ENCODE peak calls at places on chromosomes 4 and X, in ten cellular contexts. L is activated T-helper 1 cell treated with Interleukin-2 at 50 U/mL for 16 hours; V is mammary epithelial cell; H is central memory CD4-positive, alpha-beta T cell; J is cardiac muscle cell; B is stimulated activated CD4-positive, alpha-beta T cell treated with anti-CD3 and anti-CD28 coated beads, Interleukin-12 subunit alpha, Interleukin-12 subunit beta, amount 100 ng/mL, for 48 hours; Q is activated CD4-positive, alpha-beta T cell treated with anti-CD3 and anti-CD28 coated beads, Interleukin-2, amount 10 ng/mL, durations not matched to agents 7 days and 5 days; Z is HFF-Myc; M is fibroblast of lung; A is GM12865. S is an unnamed sample.
A peak's percentile ranks its signal among the peaks of the same experiment; 100 is the strongest.

GRCh38 chr4:118814901-118815300 is 21.0 kb downstream of the SEC24D start:
- DNase-seq in L (no peak), V (no peak), H (no peak), J (no peak), B (no peak), Q (no peak), Z (no peak), M (no peak), A (no peak), S (no peak)

GRCh38 chr4:176769519-176769918 is 23.2 kb downstream of the VEGFC start:
- DNase-seq in L (no peak), V (peak; percentile 93), H (no peak), J (peak; percentile 91), B (no peak), Q (no peak), Z (peak; percentile 71), M (peak; percentile 98), A (no peak), S (peak; percentile 45)

GRCh38 chr4:89746377-89746776 is 90.6 kb downstream of the SNCA start:
- DNase-seq in L (no peak), V (no peak), H (no peak), J (no peak), B (no peak), Q (no peak), Z (no peak), M (no peak), A (no peak), S (no peak)

GRCh38 chr4:164959896-164960295 is 17.6 kb downstream of the TRIM61 start:
- DNase-seq in L (no peak), V (peak; percentile 75), H (no peak), J (peak; percentile 29), B (no peak), Q (no peak), Z (no peak), M (no peak), A (no peak), S (peak; percentile 72)

GRCh38 chr4:109046549-109047171 is 255.8 kb downstream of the COL25A1 start:
- DNase-seq in L (no peak), V (no peak), H (no peak), J (peak; percentile 82), B (no peak), Q (no peak), Z (no peak), M (peak; percentile 78), A (no peak), S (no peak)

GRCh38 chr4:53313510-53313909 is 52.4 kb downstream of the SCFD2 start:
- DNase-seq in L (no peak), V (peak; percentile 6), H (no peak), J (peak; percentile 61), B (no peak), Q (no peak), Z (no peak), M (no peak), A (no peak), S (no peak)

GRCh38 chr4:68732653-68733466 is 62.4 kb upstream of the UGT2B15 start:
- DNase-seq in L (no peak), V (no peak), H (no peak), J (no peak), B (no peak), Q (no peak), Z (no peak), M (no peak), A (no peak), S (no peak)

GRCh38 chr4:183132081-183132480 is 33.0 kb downstream of the WWC2 start:
- DNase-seq in L (no peak), V (no peak), H (no peak), J (no peak), B (no peak), Q (no peak), Z (no peak), M (no peak), A (no peak), S (no peak)

GRCh38 chrX:146385529-146385928 is 424.0 kb upstream of the CXorf51B start:
- DNase-seq in L (no peak), V (no peak), H (no peak), J (no peak), B (no peak), Q (no peak), Z (no peak), M (no peak), A (no peak), S (no peak)

GRCh38 chrX:1506916-1507315 is 30.1 kb downstream of the P2RY8 start:
- DNase-seq in L (no peak), V (no peak), H (no peak), J (no peak), B (no peak), Q (no peak), Z (no peak), M (no peak), A (no peak), S (no peak)

GRCh38 chr4:111821342-111821741 is 323.9 kb upstream of the FAM241A start:
- DNase-seq in L (no peak), V (no peak), H (no peak), J (no peak), B (no peak), Q (no peak), Z (no peak), M (no peak), A (no peak), S (no peak)

GRCh38 chrX:98068210-98068609 is 1184.5 kb downstream of the RPA4 start:
- DNase-seq in L (no peak), V (no peak), H (no peak), J (no peak), B (no peak), Q (no peak), Z (no peak), M (no peak), A (no peak), S (no peak)

GRCh38 chr4:85398276-85398675 is 76.7 kb upstream of the ARHGAP24 start:
- DNase-seq in L (no peak), V (no peak), H (no peak), J (peak; percentile 83), B (no peak), Q (no peak), Z (no peak), M (peak; percentile 67), A (no peak), S (no peak)

GRCh38 chrX:15911729-15912550 is 57.3 kb upstream of the AP1S2 start:
- DNase-seq in L (no peak), V (no peak), H (no peak), J (peak; percentile 63), B (no peak), Q (no peak), Z (no peak), M (no peak), A (peak; percentile 7), S (no peak)

GRCh38 chrX:139881572-139881971 is 51.3 kb downstream of the ATP11C start:
- DNase-seq in L (no peak), V (no peak), H (no peak), J (peak; percentile 85), B (no peak), Q (no peak), Z (no peak), M (peak; percentile 71), A (no peak), S (no peak)

GRCh38 chrX:136168929-136169735 is 21.8 kb downstream of the FHL1 start:
- DNase-seq in L (no peak), V (peak; percentile 18), H (no peak), J (peak; percentile 83), B (no peak), Q (no peak), Z (peak; percentile 90), M (peak; percentile 91), A (no peak), S (no peak)

GRCh38 chr4:118557298-118557851 is 127.8 kb upstream of the METTL14 start:
- DNase-seq in L (no peak), V (peak; percentile 83), H (no peak), J (peak; percentile 42), B (no peak), Q (no peak), Z (peak; percentile 49), M (peak; percentile 74), A (peak; percentile 32), S (no peak)

GRCh38 chrX:39445336-39445735 is 644.1 kb downstream of the MID1IP1 start:
- DNase-seq in L (no peak), V (no peak), H (peak; percentile 5), J (peak; percentile 11), B (peak; percentile 58), Q (peak; percentile 27), Z (no peak), M (no peak), A (peak; percentile 39), S (no peak)

GRCh38 chrX:83008415-83008814 is 499.7 kb upstream of the POU3F4 start:
- DNase-seq in L (no peak), V (no peak), H (no peak), J (no peak), B (peak; percentile 19), Q (no peak), Z (no peak), M (no peak), A (peak; percentile 2), S (no peak)

GRCh38 chr4:68372588-68372987 is 22.7 kb upstream of the YTHDC1 start:
- DNase-seq in L (no peak), V (peak; percentile 45), H (no peak), J (no peak), B (no peak), Q (no peak), Z (no peak), M (peak; percentile 23), A (no peak), S (no peak)

GRCh38 chr4:3087398-3087797 is 12.9 kb downstream of the HTT start:
- DNase-seq in L (no peak), V (no peak), H (no peak), J (no peak), B (no peak), Q (no peak), Z (no peak), M (no peak), A (no peak), S (no peak)

GRCh38 chr4:76090241-76090691 is 15.8 kb downstream of the ART3 start:
- DNase-seq in L (no peak), V (peak; percentile 99), H (peak; percentile 19), J (peak; percentile 89), B (no peak), Q (no peak), Z (no peak), M (peak; percentile 95), A (peak; percentile 7), S (peak; percentile 67)

GRCh38 chr4:24704152-24704551 is 91.2 kb upstream of the SOD3 start:
- DNase-seq in L (no peak), V (no peak), H (no peak), J (no peak), B (no peak), Q (no peak), Z (no peak), M (no peak), A (no peak), S (no peak)

GRCh38 chrX:47690175-47690574 is 31.2 kb upstream of the UXT start:
- DNase-seq in L (no peak), V (no peak), H (no peak), J (peak; percentile 7), B (no peak), Q (no peak), Z (no peak), M (no peak), A (no peak), S (no peak)

GRCh38 chrX:70436380-70436779 is 8.3 kb upstream of the DLG3 start:
- DNase-seq in L (no peak), V (no peak), H (no peak), J (peak; percentile 27), B (no peak), Q (no peak), Z (no peak), M (peak; percentile 9), A (no peak), S (no peak)

GRCh38 chrX:41779058-41779564 is 55.1 kb downstream of the GPR82 start:
- DNase-seq in L (no peak), V (peak; percentile 68), H (no peak), J (peak; percentile 30), B (no peak), Q (no peak), Z (peak; percentile 17), M (peak; percentile 73), A (no peak), S (no peak)

GRCh38 chr4:83599183-83599582 is 63.3 kb downstream of the GPAT3 start:
- DNase-seq in L (no peak), V (peak; percentile 58), H (no peak), J (peak; percentile 58), B (no peak), Q (no peak), Z (peak; percentile 22), M (peak; percentile 57), A (peak; percentile 31), S (no peak)

GRCh38 chrX:104392350-104392749 is 137.6 kb upstream of the ESX1 start:
- DNase-seq in L (no peak), V (peak; percentile 54), H (no peak), J (no peak), B (no peak), Q (no peak), Z (no peak), M (no peak), A (no peak), S (no peak)

S was measured in keratinocyte.